ENCODE peak calls at places on chromosomes 6 and 20, in seven cellular contexts. V is anterior cingulate cortex; J is CD4-positive, CD25-positive, alpha-beta regulatory T cell; H is neuronal stem cell; X is activated CD4-positive, alpha-beta T cell treated with anti-CD3 and anti-CD28 coated beads for 24 hours; A is stimulated activated CD4-positive, alpha-beta T cell treated with anti-CD3 and anti-CD28 coated beads, Interleukin-2, amount 100 ng/mL, for 24 hours; P is non-pigmented ciliary epithelial cell. O is an unnamed sample.

GRCh38 chr6:44247338-44248302 is 719 bp downstream of the HSP90AB1 start:
- DNase-seq in V (peak; percentile 78), J (peak; percentile 81), H (no peak), X (peak; percentile 73), A (peak; percentile 89), P (no peak), O (peak; percentile 83)

GRCh38 chr6:56361812-56362211 is 114.4 kb upstream of the COL21A1 start:
- DNase-seq in V (no peak), J (no peak), H (no peak), X (no peak), A (no peak), P (no peak), O (no peak)

GRCh38 chr6:36788768-36789167 is 50.5 kb downstream of the CPNE5 start:
- DNase-seq in V (no peak), J (no peak), H (no peak), X (no peak), A (no peak), P (no peak), O (peak; percentile 28)

GRCh38 chr6:96499781-96500180 is 21.8 kb upstream of the UFL1 start:
- DNase-seq in V (no peak), J (peak; percentile 17), H (no peak), X (no peak), A (peak; percentile 21), P (no peak), O (peak; percentile 27)

GRCh38 chr6:24719125-24719931 is at the start of gene C6orf62:
- DNase-seq in V (no peak), J (peak; percentile 22), H (peak; percentile 6), X (peak; percentile 41), A (peak; percentile 72), P (no peak), O (peak; percentile 40)

GRCh38 chr6:130982941-130983456 is 80.0 kb downstream of the EPB41L2 start:
- DNase-seq in V (no peak), J (no peak), H (no peak), X (no peak), A (no peak), P (no peak), O (no peak)

GRCh38 chr6:41306187-41306854 is 19.8 kb upstream of the TREM1 start:
- DNase-seq in V (no peak), J (peak; percentile 16), H (peak; percentile 45), X (peak; percentile 15), A (peak; percentile 54), P (no peak), O (peak; percentile 20)

GRCh38 chr20:42844751-42845150 is 345.0 kb downstream of the PTPRT start:
- DNase-seq in V (no peak), J (no peak), H (no peak), X (no peak), A (no peak), P (no peak), O (no peak)

GRCh38 chr6:146997062-146997461 is 207.2 kb upstream of the STXBP5 start:
- DNase-seq in V (no peak), J (no peak), H (no peak), X (no peak), A (no peak), P (no peak), O (no peak)

O was measured in naive thymus-derived CD4-positive, alpha-beta T cell.